ENCODE peak calls at places on chromosomes 16 and 17, in four cellular contexts. Y, B, J and U are unnamed samples.
A peak's percentile ranks its signal among the peaks of the same experiment; 100 is the strongest.

GRCh38 chr17:74393323-74393942 is 26.1 kb downstream of the GPR142 start:
- DNase-seq in J (no peak), B (no peak), Y (no peak), U (no peak)

GRCh38 chr17:77844681-77845080 is 113.8 kb upstream of the TNRC6C start:
- DNase-seq in Y (no peak), J (no peak), B (no peak), U (no peak)

GRCh38 chr17:11768106-11768505 is 169.8 kb downstream of the DNAH9 start:
- DNase-seq in B (no peak), J (no peak), Y (no peak), U (no peak)

GRCh38 chr17:63753215-63753614 is 11.6 kb upstream of the STRADA start:
- DNase-seq in Y (no peak), B (no peak), J (no peak), U (no peak)

GRCh38 chr16:66070140-66070887 is 296.2 kb upstream of the CDH5 start:
- DNase-seq in B (peak; percentile 92), J (no peak), Y (no peak), U (no peak)

GRCh38 chr16:11359370-11359769 is 14.1 kb downstream of the RMI2 start:
- DNase-seq in Y (peak; percentile 86), B (no peak), J (no peak), U (no peak)

GRCh38 chr17:2105663-2106062 is 50.8 kb downstream of the HIC1 start:
- DNase-seq in Y (no peak), J (no peak), B (no peak), U (no peak)

GRCh38 chr16:14105976-14106375 is 34.9 kb downstream of the MRTFB start:
- DNase-seq in Y (no peak), B (no peak), J (no peak), U (no peak)

GRCh38 chr17:80987941-80988461 is 3.6 kb upstream of the CHMP6 start:
- DNase-seq in Y (no peak), B (no peak), J (no peak), U (no peak)

GRCh38 chr16:11349599-11350276 is 4.5 kb downstream of the RMI2 start:
- DNase-seq in B (peak; percentile 88), J (no peak), Y (no peak), U (no peak)

GRCh38 chr16:73047536-73048291 is at the start of gene ZFHX3:
- DNase-seq in Y (no peak), B (peak; percentile 90), J (no peak), U (peak; percentile 51)

GRCh38 chr16:80684136-80684765 is 120.1 kb downstream of the CDYL2 start:
- DNase-seq in Y (no peak), J (no peak), B (no peak), U (no peak)

GRCh38 chr17:60678118-60678444 is 430 bp downstream of the BCAS3 start:
- DNase-seq in B (no peak), Y (no peak), J (no peak), U (no peak)

GRCh38 chr16:74031551-74031950 is 265.1 kb upstream of the PSMD7 start:
- DNase-seq in Y (no peak), B (no peak), J (no peak), U (no peak)

GRCh38 chr16:30896890-30897730 is 696 bp downstream of the CTF1 start:
- DNase-seq in J (peak; percentile 72), B (peak; percentile 97), Y (peak; percentile 59), U (peak; percentile 72)

GRCh38 chr17:11430766-11431165 is 167.5 kb upstream of the DNAH9 start:
- DNase-seq in Y (no peak), J (no peak), B (no peak), U (no peak)

GRCh38 chr17:47776330-47777197 is 43.5 kb downstream of the TBX21 start:
- DNase-seq in Y (no peak), B (no peak), J (no peak), U (no peak)

GRCh38 chr17:32240745-32241144 is 24.9 kb upstream of the RHBDL3 start:
- DNase-seq in B (no peak), Y (no peak), J (no peak), U (no peak)

GRCh38 chr16:87464691-87465300 is 28.0 kb downstream of the ZCCHC14 start:
- DNase-seq in B (peak; percentile 94), Y (peak; percentile 82), J (no peak), U (no peak)

GRCh38 chr16:50509521-50510341 is 38.5 kb upstream of the NKD1 start:
- DNase-seq in B (no peak), J (peak; percentile 20), Y (no peak), U (no peak)

GRCh38 chr17:45794840-45795239 is 10.7 kb downstream of the CRHR1 start:
- DNase-seq in Y (no peak), B (no peak), J (no peak), U (no peak)

GRCh38 chr17:419073-419735 is 66.6 kb upstream of the RPH3AL start:
- DNase-seq in B (no peak), J (no peak), Y (no peak), U (no peak)

GRCh38 chr17:78204387-78205123 is 9.5 kb upstream of the BIRC5 start:
- DNase-seq in J (no peak), B (no peak), Y (no peak), U (no peak)

GRCh38 chr17:78088529-78088928 is 40.0 kb downstream of the TMC6 start:
- DNase-seq in B (no peak), J (no peak), Y (no peak), U (no peak)

GRCh38 chr16:80720759-80721470 is 83.5 kb downstream of the CDYL2 start:
- DNase-seq in B (no peak), J (no peak), Y (no peak), U (no peak)

GRCh38 chr17:57519199-57519598 is 225.9 kb downstream of the CCDC182 start:
- DNase-seq in B (no peak), Y (peak; percentile 85), J (no peak), U (no peak)

GRCh38 chr17:79923974-79924638 is 84.9 kb upstream of the CBX4 start:
- DNase-seq in Y (no peak), B (no peak), J (peak; percentile 16), U (peak; percentile 60)

GRCh38 chr17:46783031-46783593 is 35.4 kb downstream of the WNT3 start:
- DNase-seq in Y (no peak), J (no peak), B (no peak), U (no peak)

GRCh38 chr17:39001703-39002637 is 34.8 kb upstream of the FBXO47 start:
- DNase-seq in J (no peak), B (peak; percentile 91), Y (peak; percentile 42), U (no peak)

GRCh38 chr17:38460716-38461650 is 32.7 kb downstream of the ARHGAP23 start:
- DNase-seq in Y (no peak), B (no peak), J (no peak), U (no peak)

GRCh38 chr16:74888227-74888862 is 96.6 kb downstream of the WDR59 start:
- DNase-seq in B (no peak), J (no peak), Y (no peak), U (no peak)

GRCh38 chr17:43025766-43026537 is 921 bp downstream of the RND2 start:
- DNase-seq in Y (no peak), B (no peak), J (no peak), U (no peak)

GRCh38 chr16:10616744-10617640 is 36.6 kb upstream of the EMP2 start:
- DNase-seq in B (peak; percentile 83), J (no peak), Y (no peak), U (no peak)